ENCODE peak calls at places on chromosomes 6 and 20, in six cellular contexts. W is BE2C, K is mucosa of descending colon, C is left lung, P is choroid plexus epithelial cell, E is astrocyte of the cerebellum. M is an unnamed sample.

GRCh38 chr6:36079596-36079995 is 50.7 kb upstream of the MAPK13 start:
- DNase-seq in W (no peak), K (no peak), C (no peak), P (no peak), E (no peak), M (no peak)

GRCh38 chr6:35077006-35077712 is 64.0 kb downstream of the TCP11 start:
- DNase-seq in W (no peak), K (no peak), C (no peak), P (no peak), E (no peak), M (no peak)

GRCh38 chr6:7401103-7401502 is 11.5 kb downstream of the RIOK1 start:
- DNase-seq in W (no peak), K (no peak), C (no peak), P (peak), E (no peak), M (no peak)

GRCh38 chr20:57156050-57156770 is 110.2 kb downstream of the BMP7 start:
- DNase-seq in W (no peak), K (no peak), C (no peak), P (no peak), E (no peak), M (no peak)

GRCh38 chr20:53463101-53463972 is 130.3 kb downstream of the ZNF217 start:
- DNase-seq in W (no peak), K (no peak), C (no peak), P (no peak), E (no peak), M (no peak)

GRCh38 chr6:53250137-53250760 is 98.5 kb downstream of the ELOVL5 start:
- DNase-seq in W (no peak), K (no peak), C (no peak), P (peak), E (no peak), M (no peak)

GRCh38 chr6:7706269-7706668 is 19.6 kb upstream of the BMP6 start:
- DNase-seq in W (no peak), K (no peak), C (no peak), P (no peak), E (no peak), M (no peak)

GRCh38 chr6:30234361-30234760 is 21.2 kb upstream of the TRIM26 start:
- DNase-seq in W (no peak), K (no peak), C (no peak), P (no peak), E (no peak), M (peak)

GRCh38 chr6:53919881-53920360 is 125.1 kb downstream of the LRRC1 start:
- DNase-seq in W (no peak), K (no peak), C (no peak), P (no peak), E (no peak), M (no peak)

GRCh38 chr20:52921300-52921699 is 50.9 kb upstream of the TSHZ2 start:
- DNase-seq in W (no peak), K (no peak), C (no peak), P (no peak), E (no peak), M (no peak)

GRCh38 chr6:83008631-83009030 is 57.0 kb downstream of the UBE3D start:
- DNase-seq in W (no peak), K (no peak), C (no peak), P (no peak), E (no peak), M (no peak)

GRCh38 chr20:44091026-44091425 is 96.0 kb downstream of the JPH2 start:
- DNase-seq in W (no peak), K (no peak), C (no peak), P (no peak), E (no peak), M (no peak)

GRCh38 chr6:96528193-96528592 is 6.6 kb downstream of the UFL1 start:
- DNase-seq in W (no peak), K (no peak), C (no peak), P (no peak), E (no peak), M (no peak)

GRCh38 chr6:74749211-74750142 is 456.4 kb downstream of the COL12A1 start:
- DNase-seq in W (no peak), K (no peak), C (no peak), P (peak), E (no peak), M (peak)

GRCh38 chr6:37684801-37685200 is 12.9 kb downstream of the MDGA1 start:
- DNase-seq in W (no peak), K (no peak), C (no peak), P (no peak), E (no peak), M (no peak)

GRCh38 chr20:14142171-14142570 is 146.9 kb downstream of the MACROD2 start:
- DNase-seq in W (peak), K (peak), C (no peak), P (peak), E (peak), M (peak)

GRCh38 chr20:35773154-35773751 is 1.4 kb downstream of the PHF20 start:
- DNase-seq in W (no peak), K (peak), C (no peak), P (peak), E (no peak), M (peak)

GRCh38 chr6:13395272-13396237 is 67.2 kb upstream of the TBC1D7 start:
- DNase-seq in W (peak), K (peak), C (no peak), P (peak), E (peak), M (peak)

GRCh38 chr20:63895886-63896135 is 885 bp downstream of the DNAJC5 start:
- DNase-seq in W (no peak), K (no peak), C (no peak), P (peak), E (no peak), M (peak)

GRCh38 chr20:54980321-54980960 is 505.0 kb downstream of the DOK5 start:
- DNase-seq in W (no peak), K (no peak), C (no peak), P (peak), E (peak), M (no peak)

GRCh38 chr20:38315290-38315966 is 11.5 kb downstream of the BPI start:
- DNase-seq in W (peak), K (no peak), C (no peak), P (peak), E (no peak), M (peak)

GRCh38 chr6:31441368-31442267 is 38.2 kb downstream of the MICA start:
- DNase-seq in W (peak), K (peak), C (peak), P (peak), E (peak), M (peak)

GRCh38 chr20:50333856-50334255 is 143.2 kb downstream of the CEBPB start:
- DNase-seq in W (no peak), K (no peak), C (no peak), P (peak), E (peak), M (peak)

GRCh38 chr6:168063431-168063830 is 15.6 kb downstream of the FRMD1 start:
- DNase-seq in W (no peak), K (no peak), C (peak), P (no peak), E (no peak), M (no peak)

GRCh38 chr6:166626177-166627038 is 643 bp downstream of the RPS6KA2 start:
- DNase-seq in W (peak), K (peak), C (peak), P (peak), E (no peak), M (peak)

GRCh38 chr20:56202493-56203077 is 45.9 kb upstream of the MC3R start:
- DNase-seq in W (no peak), K (peak), C (no peak), P (peak), E (no peak), M (peak)

GRCh38 chr20:53831228-53831627 is 237.6 kb upstream of the ZNF217 start:
- DNase-seq in W (no peak), K (no peak), C (no peak), P (no peak), E (no peak), M (no peak)

DNA sequence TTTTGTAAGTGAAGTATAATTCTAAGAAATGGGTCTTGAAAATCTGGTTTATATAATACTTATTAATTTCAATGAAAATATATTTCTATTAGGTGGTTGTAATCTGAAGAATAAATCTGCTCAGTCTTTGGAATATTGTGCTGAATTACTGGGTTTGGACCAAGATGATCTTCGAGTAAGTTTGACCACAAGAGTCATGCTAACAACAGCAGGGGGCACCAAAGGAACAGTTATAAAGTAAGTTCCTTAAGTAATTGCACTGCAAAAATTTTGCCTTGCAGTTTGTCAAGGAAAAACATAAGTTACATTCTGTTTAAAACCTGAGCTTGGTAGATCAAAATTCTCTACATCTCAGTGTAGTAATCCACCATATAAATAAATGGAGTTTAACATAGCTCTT is 106.0 kb downstream of the MYO6 start:
- DNase-seq in W (peak), K (peak), C (no peak), P (peak), E (peak), M (peak)
- TF ChIP-seq CTCF in W (peak), K (no peak), C (peak), P (peak), E (peak), M (peak)

GRCh38 chr20:45765307-45765910 is 26.3 kb downstream of the WFDC3 start:
- DNase-seq in W (no peak), K (no peak), C (no peak), P (no peak), E (no peak), M (no peak)
- H3K4me3 ChIP-seq in W (no peak), K (no peak), C (no peak), P (no peak), E (no peak), M (no peak)

GRCh38 chr6:159008656-159009288 is 8.8 kb upstream of the RSPH3 start:
- DNase-seq in W (no peak), K (no peak), C (no peak), P (peak), E (no peak), M (peak)
- TF ChIP-seq CTCF in W (peak), K (no peak), C (peak), P (peak), E (peak), M (peak)

DNA sequence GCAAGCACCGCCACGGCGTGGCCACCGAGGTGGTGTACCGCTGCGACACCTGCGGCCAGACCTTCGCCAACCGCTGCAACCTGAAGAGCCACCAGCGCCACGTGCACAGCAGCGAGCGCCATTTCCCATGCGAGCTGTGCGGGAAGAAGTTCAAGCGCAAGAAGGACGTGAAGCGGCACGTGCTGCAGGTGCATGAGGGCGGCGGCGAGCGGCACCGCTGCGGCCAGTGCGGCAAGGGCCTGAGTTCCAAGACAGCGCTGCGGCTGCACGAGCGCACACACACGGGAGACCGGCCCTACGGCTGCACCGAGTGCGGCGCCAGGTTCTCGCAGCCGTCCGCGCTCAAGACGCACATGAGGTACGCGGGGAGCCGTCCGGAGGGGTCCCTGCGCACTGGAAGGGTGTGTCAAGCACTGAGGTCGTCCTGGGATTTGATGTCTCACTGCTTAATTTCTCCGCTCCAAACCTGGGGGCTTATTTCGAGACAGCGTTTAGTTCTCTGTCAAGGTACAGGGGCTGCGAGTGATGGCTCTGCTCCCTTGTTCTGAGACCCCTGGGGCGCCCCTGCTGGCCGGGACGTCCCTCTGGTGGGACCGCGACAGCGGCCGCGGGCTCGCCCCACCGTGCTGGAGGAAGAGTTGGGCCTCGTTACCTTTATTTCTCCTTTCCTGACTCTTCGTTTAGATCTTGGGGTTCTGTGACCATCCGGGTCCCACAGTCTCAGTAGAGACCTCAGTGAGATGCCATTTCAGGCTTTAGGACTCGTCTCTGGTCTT is 3.6 kb downstream of the GZF1 start:
- DNase-seq in W (no peak), K (no peak), C (peak), P (no peak), E (no peak), M (no peak)
- H3K4me3 ChIP-seq in W (no peak), K (no peak), C (no peak), P (no peak), E (no peak), M (no peak)

M was measured in fibroblast of pulmonary artery.